ENCODE peak calls at places on chromosomes 6 and 20, in five cellular contexts. P, E, G, K and S are unnamed samples.

GRCh38 chr6:162076816-162077215 is 650.8 kb downstream of the PRKN start:
- DNase-seq in P (no peak), E (no peak), G (no peak), K (no peak), S (no peak)

GRCh38 chr6:39599996-39600395 is 125.2 kb downstream of the KIF6 start:
- DNase-seq in P (no peak), E (no peak), G (no peak), K (no peak), S (no peak)

GRCh38 chr20:22568872-22569344 is 15.5 kb downstream of the FOXA2 start:
- DNase-seq in P (no peak), E (no peak), G (no peak), K (no peak), S (no peak)

GRCh38 chr20:258963-259362 is 1.4 kb downstream of the DEFB132 start:
- DNase-seq in P (no peak), E (no peak), G (peak; percentile 9), K (no peak), S (no peak)

GRCh38 chr6:92989656-92990055 is 429.7 kb downstream of the EPHA7 start:
- DNase-seq in P (no peak), E (no peak), G (no peak), K (no peak), S (no peak)

GRCh38 chr6:167130712-167131684 is 8.1 kb downstream of the CCR6 start:
- DNase-seq in P (peak; percentile 74), E (no peak), G (no peak), K (no peak), S (no peak)

GRCh38 chr20:41058007-41058673 is 29.5 kb downstream of the TOP1 start:
- DNase-seq in P (no peak), E (no peak), G (no peak), K (no peak), S (no peak)

GRCh38 chr20:888057-888456 is 28.1 kb downstream of the ANGPT4 start:
- DNase-seq in P (no peak), E (no peak), G (no peak), K (no peak), S (no peak)

GRCh38 chr6:29552512-29553051 is 7.0 kb downstream of the UBD start:
- DNase-seq in P (peak; percentile 9), E (no peak), G (peak; percentile 50), K (peak; percentile 20), S (peak; percentile 78)

GRCh38 chr6:10310826-10311225 is 104.0 kb downstream of the TFAP2A start:
- DNase-seq in P (no peak), E (no peak), G (no peak), K (no peak), S (peak; percentile 71)

GRCh38 chr6:167907837-167908681 is 81.3 kb downstream of the AFDN start:
- DNase-seq in P (no peak), E (no peak), G (peak; percentile 18), K (peak; percentile 55), S (peak; percentile 45)